ENCODE peak calls at places on chromosomes 11 and 22, in seven cellular contexts. U, Y, T, S, M, P and J are unnamed samples.

GRCh38 chr11:14373941-14374646 is 15.1 kb upstream of the RRAS2 start:
- DNase-seq in U (peak), Y (no peak), T (peak), S (no peak), M (no peak), P (no peak), J (peak)

GRCh38 chr11:65303542-65303941 is 11.1 kb upstream of the CDC42EP2 start:
- DNase-seq in U (no peak), Y (no peak), T (no peak), S (peak), M (no peak), P (no peak), J (no peak)

GRCh38 chr22:26172389-26172990 is 3.2 kb downstream of the SEZ6L start:
- DNase-seq in U (no peak), Y (peak), T (peak), S (peak), M (peak), P (no peak), J (no peak)

GRCh38 chr11:78586452-78587046 is 11.9 kb upstream of the NARS2 start:
- DNase-seq in U (no peak), Y (no peak), T (peak), S (no peak), M (peak), P (no peak), J (no peak)

GRCh38 chr11:93081694-93082093 is 112.2 kb downstream of the MTNR1B start:
- DNase-seq in U (no peak), Y (no peak), T (no peak), S (no peak), M (no peak), P (no peak), J (no peak)

GRCh38 chr22:32556150-32556549 is 81.5 kb downstream of the FBXO7 start:
- DNase-seq in U (no peak), Y (no peak), T (no peak), S (no peak), M (no peak), P (no peak), J (no peak)

GRCh38 chr11:123822591-123822990 is 16.4 kb upstream of the OR6M1 start:
- DNase-seq in U (no peak), Y (no peak), T (no peak), S (no peak), M (no peak), P (no peak), J (no peak)

GRCh38 chr22:46649176-46650077 is 29.2 kb downstream of the GRAMD4 start:
- DNase-seq in U (no peak), Y (no peak), T (no peak), S (peak), M (peak), P (no peak), J (no peak)

GRCh38 chr11:100855466-100856067 is 168.5 kb downstream of the ARHGAP42 start:
- DNase-seq in U (no peak), Y (no peak), T (peak), S (no peak), M (peak), P (no peak), J (no peak)

GRCh38 chr11:120181446-120181992 is 29.3 kb upstream of the OAF start:
- DNase-seq in U (no peak), Y (no peak), T (no peak), S (no peak), M (no peak), P (no peak), J (no peak)

GRCh38 chr11:74681686-74682651 is 49.3 kb downstream of the CHRDL2 start:
- DNase-seq in U (no peak), Y (no peak), T (peak), S (peak), M (peak), P (no peak), J (no peak)

GRCh38 chr11:130180491-130180890 is 20.9 kb downstream of the ST14 start:
- DNase-seq in U (no peak), Y (no peak), T (no peak), S (no peak), M (no peak), P (no peak), J (no peak)

GRCh38 chr11:104127828-104128227 is 36.1 kb downstream of the PDGFD start:
- DNase-seq in U (no peak), Y (no peak), T (peak), S (no peak), M (no peak), P (no peak), J (peak)

GRCh38 chr11:45142241-45142885 is 4.1 kb upstream of the PRDM11 start:
- DNase-seq in U (no peak), Y (no peak), T (peak), S (no peak), M (no peak), P (no peak), J (peak)

GRCh38 chr11:71432761-71433647 is 15.2 kb downstream of the DHCR7 start:
- DNase-seq in U (no peak), Y (no peak), T (no peak), S (no peak), M (no peak), P (no peak), J (no peak)

GRCh38 chr11:12803086-12803826 is 129.0 kb downstream of the TEAD1 start:
- DNase-seq in U (no peak), Y (no peak), T (peak), S (no peak), M (no peak), P (no peak), J (no peak)

GRCh38 chr22:48752451-48753380 is 1075.0 kb downstream of the BRD1 start:
- DNase-seq in U (no peak), Y (no peak), T (no peak), S (no peak), M (no peak), P (no peak), J (no peak)

GRCh38 chr11:22670803-22671202 is 4.4 kb downstream of the GAS2 start:
- DNase-seq in U (no peak), Y (no peak), T (no peak), S (no peak), M (no peak), P (no peak), J (no peak)

GRCh38 chr11:396948-397548 is 3.0 kb downstream of the PKP3 start:
- DNase-seq in U (no peak), Y (no peak), T (peak), S (peak), M (no peak), P (peak), J (no peak)

GRCh38 chr11:35064114-35064800 is 74.7 kb upstream of the CD44 start:
- DNase-seq in U (peak), Y (no peak), T (peak), S (no peak), M (no peak), P (no peak), J (peak)

GRCh38 chr22:42786606-42787356 is 66.1 kb upstream of the A4GALT start:
- DNase-seq in U (no peak), Y (no peak), T (no peak), S (peak), M (no peak), P (no peak), J (no peak)

GRCh38 chr11:723120-723883 is 17.3 kb downstream of the EPS8L2 start:
- DNase-seq in U (no peak), Y (peak), T (peak), S (peak), M (no peak), P (no peak), J (no peak)

GRCh38 chr11:44765026-44765595 is 38.3 kb downstream of the TSPAN18 start:
- DNase-seq in U (no peak), Y (no peak), T (no peak), S (no peak), M (no peak), P (no peak), J (no peak)

GRCh38 chr11:130813638-130814037 is 102.6 kb downstream of the SNX19 start:
- DNase-seq in U (no peak), Y (no peak), T (no peak), S (no peak), M (no peak), P (no peak), J (no peak)

GRCh38 chr22:33781396-33781795 is 138.9 kb downstream of the LARGE1 start:
- DNase-seq in U (no peak), Y (no peak), T (no peak), S (no peak), M (no peak), P (no peak), J (no peak)

GRCh38 chr11:118051611-118052461 is 25.0 kb upstream of the TMPRSS4 start:
- DNase-seq in U (no peak), Y (peak), T (no peak), S (peak), M (no peak), P (peak), J (no peak)